ENCODE peak calls at places on chromosome 20, in seven cellular contexts. B is lower lobe of right lung; D is pancreas; U is psoas muscle; W is naive thymus-derived CD4-positive, alpha-beta T cell; O is ascending aorta; E is hepatocyte. C is an unnamed sample. For H3K4me1, the result is how much of the 10 kb centered on the place peaks cover.

GRCh38 chr20:61816606-61817005 is 249.1 kb downstream of the TAF4 start:
- DNase-seq in B (no peak), D (peak), U (no peak), W (no peak), O (no peak), E (no peak), C (no peak)

GRCh38 chr20:31833130-31833930 is 12.1 kb downstream of the FOXS1 start:
- DNase-seq in B (peak), D (peak), U (peak), W (peak), O (no peak), E (peak), C (peak)

GRCh38 chr20:56392282-56393132 is at the start of gene CSTF1:
- DNase-seq in B (peak), D (peak), U (peak), W (peak), O (peak), E (peak), C (peak)

GRCh38 chr20:64057628-64058498 is 5.1 kb upstream of the TCEA2 start:
- DNase-seq in B (peak), D (peak), U (peak), W (peak), O (peak), E (peak), C (peak)

GRCh38 chr20:23235173-23236027 is 115.2 kb upstream of the NXT1 start:
- DNase-seq in B (peak), D (no peak), U (peak), W (no peak), O (peak), E (peak), C (peak)

GRCh38 chr20:21020656-21021004 is 85.5 kb downstream of the LINC00237 start:
- DNase-seq in B (no peak), D (no peak), U (no peak), W (no peak), O (no peak), E (no peak), C (no peak)

GRCh38 chr20:45545754-45546453 is 1.3 kb downstream of the EPPIN start:
- DNase-seq in B (no peak), D (no peak), U (no peak), W (no peak), O (no peak), E (peak), C (no peak)

GRCh38 chr20:54122189-54122588 is 51.6 kb downstream of the CYP24A1 start:
- DNase-seq in B (no peak), D (no peak), U (no peak), W (no peak), O (no peak), E (peak), C (no peak)

GRCh38 chr20:18187020-18187419 is 49.4 kb downstream of the KAT14 start:
- DNase-seq in B (no peak), D (no peak), U (no peak), W (no peak), O (no peak), E (no peak), C (no peak)

GRCh38 chr20:21251278-21251677 is 51.9 kb upstream of the XRN2 start:
- DNase-seq in B (no peak), D (no peak), U (no peak), W (no peak), O (no peak), E (no peak), C (no peak)

GRCh38 chr20:50762435-50763201 is 31.2 kb downstream of the PARD6B start:
- DNase-seq in B (peak), D (peak), U (peak), W (no peak), O (peak), E (peak), C (peak)

GRCh38 chr20:36454664-36455427 is 86.5 kb upstream of the MYL9 start:
- DNase-seq in B (peak), D (peak), U (peak), W (no peak), O (no peak), E (peak), C (peak)

GRCh38 chr20:49657118-49657901 is 56.4 kb downstream of the B4GALT5 start:
- DNase-seq in B (no peak), D (no peak), U (peak), W (no peak), O (no peak), E (no peak), C (no peak)

GRCh38 chr20:53642196-53643030 is 48.8 kb upstream of the ZNF217 start:
- DNase-seq in B (no peak), D (peak), U (no peak), W (no peak), O (no peak), E (peak), C (peak)

GRCh38 chr20:57433658-57434389 is 42.6 kb downstream of the RBM38 start:
- DNase-seq in B (no peak), D (no peak), U (no peak), W (peak), O (no peak), E (no peak), C (no peak)

GRCh38 chr20:55086421-55086820 is 611.0 kb downstream of the DOK5 start:
- DNase-seq in B (no peak), D (no peak), U (no peak), W (no peak), O (no peak), E (no peak), C (no peak)

GRCh38 chr20:37902504-37903313 is at the start of gene VSTM2L:
- DNase-seq in B (no peak), D (peak), U (no peak), W (no peak), O (no peak), E (peak), C (peak)

GRCh38 chr20:57429579-57430202 is 38.5 kb downstream of the RBM38 start:
- DNase-seq in B (peak), D (no peak), U (no peak), W (no peak), O (no peak), E (no peak), C (peak)

GRCh38 chr20:11409526-11409925 is 508.2 kb upstream of the BTBD3 start:
- DNase-seq in B (no peak), D (no peak), U (no peak), W (no peak), O (no peak), E (no peak), C (no peak)

GRCh38 chr20:13800728-13801134 is 15.9 kb downstream of the NDUFAF5 start:
- DNase-seq in B (peak), D (peak), U (peak), W (no peak), O (peak), E (peak), C (peak)

GRCh38 chr20:10842116-10842515 is 168.3 kb upstream of the JAG1 start:
- DNase-seq in B (no peak), D (no peak), U (no peak), W (no peak), O (no peak), E (no peak), C (no peak)

GRCh38 chr20:50296450-50297375 is 106.1 kb downstream of the CEBPB start:
- DNase-seq in B (no peak), D (no peak), U (peak), W (no peak), O (no peak), E (no peak), C (no peak)

GRCh38 chr20:56439784-56440291 is 27.8 kb downstream of the CASS4 start:
- DNase-seq in B (peak), D (peak), U (peak), W (no peak), O (no peak), E (peak), C (no peak)

GRCh38 chr20:63364801-63365585 is 3.8 kb upstream of the CHRNA4 start:
- DNase-seq in B (no peak), D (peak), U (no peak), W (no peak), O (no peak), E (no peak), C (no peak)

GRCh38 chr20:14816471-14816870 is 479.1 kb upstream of the FLRT3 start:
- DNase-seq in B (no peak), D (no peak), U (no peak), W (no peak), O (no peak), E (no peak), C (no peak)

GRCh38 chr20:41570552-41570951 is 47.6 kb downstream of the CHD6 start:
- DNase-seq in B (no peak), D (no peak), U (no peak), W (no peak), O (no peak), E (peak), C (no peak)

GRCh38 chr20:41573955-41574354 is 44.2 kb downstream of the CHD6 start:
- DNase-seq in B (no peak), D (no peak), U (no peak), W (no peak), O (no peak), E (no peak), C (no peak)

GRCh38 chr20:41571006-41571405 is 47.2 kb downstream of the CHD6 start:
- DNase-seq in B (no peak), D (no peak), U (no peak), W (no peak), O (no peak), E (no peak), C (no peak)

GRCh38 chr20:41574802-41575389 is 43.3 kb downstream of the CHD6 start:
- DNase-seq in B (no peak), D (no peak), U (no peak), W (no peak), O (no peak), E (no peak), C (no peak)

DNA sequence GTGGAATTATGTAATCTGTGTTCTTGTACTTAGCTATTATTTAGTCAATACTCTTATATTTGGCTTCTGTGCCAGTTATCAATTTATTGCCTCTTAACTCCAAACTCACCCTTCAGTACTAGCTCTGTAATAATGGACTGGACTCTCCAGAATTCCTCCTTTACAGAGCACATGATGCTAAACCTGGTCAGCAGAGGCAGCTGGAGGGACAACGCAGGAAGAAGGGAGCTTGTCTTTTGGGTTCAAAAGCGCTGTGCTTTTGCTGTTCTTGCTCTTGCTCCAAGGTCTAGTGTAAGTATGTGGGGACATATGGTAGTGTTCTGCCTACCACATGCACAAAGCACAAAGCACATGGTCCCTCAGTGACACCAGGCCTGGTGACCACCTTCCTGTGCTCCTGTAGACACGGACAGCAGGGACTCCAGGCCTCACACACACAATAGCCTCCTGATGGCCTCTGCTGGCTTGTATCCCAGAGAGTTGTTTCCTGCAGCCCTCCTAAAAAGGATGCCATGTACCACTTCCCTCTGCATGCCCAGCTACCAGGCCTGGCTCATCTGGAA is 46.1 kb downstream of the CHD6 start:
- DNase-seq in B (no peak), D (no peak), U (no peak), W (no peak), O (no peak), E (no peak), C (no peak)
- H3K4me3 ChIP-seq in B (no peak), D (no peak), U (no peak), W (no peak), O (no peak), E (no peak), C (no peak)

GRCh38 chr20:51910202-51911050 is 108.1 kb upstream of the SALL4 start:
- DNase-seq in B (no peak), D (no peak), U (no peak), W (no peak), O (no peak), E (peak), C (no peak)
- H3K27ac ChIP-seq in B (peak), D (no peak), U (no peak), W (no peak), O (no peak), E (peak), C (no peak)

DNA sequence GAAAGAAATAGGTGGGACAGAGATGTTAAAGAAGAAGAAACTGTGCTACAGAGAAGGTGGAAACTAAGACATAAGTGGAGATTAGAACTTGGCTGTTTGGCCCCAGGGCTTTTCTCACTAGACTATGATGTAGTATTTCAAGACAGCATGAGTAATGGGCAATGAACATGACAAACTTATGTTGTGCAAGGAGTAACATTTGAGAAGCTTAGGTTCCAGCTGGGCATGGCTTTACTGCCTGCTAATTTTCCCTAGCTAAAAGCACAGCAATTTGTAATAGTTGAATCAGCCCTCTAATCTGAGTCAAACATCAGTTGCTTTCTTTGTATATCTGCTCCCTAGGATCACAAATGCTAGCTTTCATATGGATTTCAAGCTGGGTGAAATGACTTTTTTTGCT is 294.3 kb upstream of the BMP2 start:
- DNase-seq in B (no peak), D (no peak), U (no peak), W (no peak), O (no peak), E (no peak), C (no peak)
- H3K4me1 ChIP-seq in B (under half), D (under half), U (under half), W (under half), O (under half), E (under half), C (under half)

GRCh38 chr20:8234580-8234979 is 102.5 kb downstream of the PLCB1 start:
- DNase-seq in B (no peak), D (no peak), U (no peak), W (no peak), O (no peak), E (no peak), C (no peak)
- H3K4me3 ChIP-seq in B (no peak), D (no peak), U (peak), W (no peak), O (no peak), E (no peak), C (no peak)

C was measured in adrenal gland.